ENCODE peak calls at places on chromosome 3, in nine cellular contexts. Z is lower leg skin, U is MCF 10A, D is activated B cell treated with CpG ODN at 0.5 μM for 24 hours, X is endothelial cell, F is psoas muscle, I is astrocyte of the cerebellum, Q is progenitor cell of endocrine pancreas, E is choroid plexus epithelial cell. J is an unnamed sample.

GRCh38 chr3:84547207-84547606 is 411.6 kb upstream of the CADM2 start:
- DNase-seq in Z (no peak), U (no peak), D (no peak), X (no peak), F (no peak), I (no peak), Q (no peak), E (peak), J (no peak)

GRCh38 chr3:186021673-186022362 is 84.0 kb upstream of the TRA2B start:
- DNase-seq in Z (peak), U (peak), D (no peak), X (no peak), F (peak), I (peak), Q (no peak), E (peak), J (peak)

GRCh38 chr3:20574746-20575145 is 388.7 kb upstream of the SGO1 start:
- DNase-seq in Z (no peak), U (no peak), D (no peak), X (no peak), F (no peak), I (peak), Q (no peak), E (peak), J (peak)

GRCh38 chr3:136728918-136729317 is 23.3 kb downstream of the STAG1 start:
- DNase-seq in Z (no peak), U (peak), D (no peak), X (no peak), F (no peak), I (peak), Q (no peak), E (peak), J (peak)

GRCh38 chr3:132134611-132135010 is 99.8 kb upstream of the CPNE4 start:
- DNase-seq in Z (no peak), U (peak), D (no peak), X (no peak), F (no peak), I (peak), Q (no peak), E (peak), J (peak)

GRCh38 chr3:129654126-129654525 is 47.6 kb upstream of the PLXND1 start:
- DNase-seq in Z (no peak), U (no peak), D (no peak), X (no peak), F (no peak), I (peak), Q (no peak), E (peak), J (no peak)

GRCh38 chr3:41162981-41163380 is 36.3 kb upstream of the CTNNB1 start:
- DNase-seq in Z (no peak), U (no peak), D (no peak), X (no peak), F (no peak), I (no peak), Q (no peak), E (no peak), J (no peak)

GRCh38 chr3:120147072-120147871 is 53.0 kb upstream of the GSK3B start:
- DNase-seq in Z (peak), U (peak), D (no peak), X (no peak), F (no peak), I (no peak), Q (no peak), E (no peak), J (peak)

GRCh38 chr3:129353589-129353941 is 74.9 kb downstream of the EFCAB12 start:
- DNase-seq in Z (no peak), U (no peak), D (no peak), X (no peak), F (no peak), I (no peak), Q (no peak), E (no peak), J (no peak)

GRCh38 chr3:114551770-114552526 is 258.1 kb downstream of the TIGIT start:
- DNase-seq in Z (no peak), U (peak), D (no peak), X (no peak), F (no peak), I (peak), Q (no peak), E (peak), J (peak)

GRCh38 chr3:69770219-69770618 is 31.0 kb downstream of the MITF start:
- DNase-seq in Z (no peak), U (peak), D (no peak), X (no peak), F (no peak), I (no peak), Q (no peak), E (peak), J (peak)

GRCh38 chr3:183634707-183635106 is 716 bp upstream of the KLHL24 start:
- DNase-seq in Z (no peak), U (no peak), D (no peak), X (no peak), F (no peak), I (no peak), Q (no peak), E (no peak), J (peak)

GRCh38 chr3:20878676-20879075 is 692.7 kb upstream of the SGO1 start:
- DNase-seq in Z (no peak), U (no peak), D (no peak), X (no peak), F (no peak), I (no peak), Q (no peak), E (no peak), J (no peak)

DNA sequence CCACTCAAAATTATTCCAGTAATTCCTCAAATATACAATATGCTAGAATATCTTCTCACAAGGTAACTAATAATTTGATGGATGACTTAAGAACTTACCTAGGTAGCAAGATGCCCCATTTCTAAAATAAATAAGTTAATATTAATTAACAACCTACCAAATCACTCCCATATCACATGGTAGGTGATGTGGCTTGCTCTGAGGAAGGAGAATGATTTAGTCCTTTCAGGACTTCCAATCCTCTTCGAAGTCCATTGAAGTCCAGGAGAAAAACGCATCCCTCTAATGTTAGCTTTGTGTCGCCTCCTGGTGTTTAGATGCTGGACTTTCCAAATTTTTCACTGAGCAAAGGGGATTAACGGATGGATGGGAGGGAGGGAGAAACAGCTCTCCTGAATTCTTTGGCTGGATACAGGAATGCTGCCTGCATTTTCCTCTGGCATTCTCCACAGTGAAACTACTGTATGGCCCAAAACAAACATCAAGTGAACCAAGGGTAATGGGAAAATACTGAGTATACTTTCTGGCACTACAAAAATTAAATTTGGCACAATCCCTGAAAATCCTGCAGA is 58.6 kb downstream of the PRICKLE2 start:
- DNase-seq in Z (no peak), U (no peak), D (no peak), X (peak), F (no peak), I (peak), Q (no peak), E (peak), J (no peak)
- TF ChIP-seq CTCF in Z (no peak), U (no peak), D (no peak), X (peak), F (peak), I (peak), Q (no peak), E (peak), J (peak)

GRCh38 chr3:65908588-65908987 is 130.1 kb downstream of the MAGI1 start:
- DNase-seq in Z (no peak), U (no peak), D (no peak), X (no peak), F (no peak), I (no peak), Q (no peak), E (no peak), J (no peak)

GRCh38 chr3:65914740-65915366 is 123.9 kb downstream of the MAGI1 start:
- DNase-seq in Z (no peak), U (peak), D (no peak), X (no peak), F (no peak), I (no peak), Q (no peak), E (peak), J (no peak)

GRCh38 chr3:65912647-65913046 is 126.1 kb downstream of the MAGI1 start:
- DNase-seq in Z (no peak), U (no peak), D (no peak), X (no peak), F (no peak), I (no peak), Q (no peak), E (no peak), J (no peak)

GRCh38 chr3:65915477-65915876 is 123.2 kb downstream of the MAGI1 start:
- DNase-seq in Z (no peak), U (no peak), D (no peak), X (no peak), F (no peak), I (no peak), Q (no peak), E (no peak), J (no peak)

GRCh38 chr3:65914032-65914739 is 124.5 kb downstream of the MAGI1 start:
- DNase-seq in Z (no peak), U (no peak), D (no peak), X (no peak), F (no peak), I (no peak), Q (no peak), E (peak), J (no peak)
- TF ChIP-seq CTCF in Z (no peak), U (no peak), D (no peak), X (no peak), F (peak), I (peak), Q (peak), E (peak), J (no peak)

GRCh38 chr3:95151590-95151989 is 1088.7 kb downstream of the NSUN3 start:
- DNase-seq in Z (no peak), U (no peak), D (no peak), X (no peak), F (no peak), I (no peak), Q (no peak), E (no peak), J (no peak)

GRCh38 chr3:95148107-95148506 is 1085.2 kb downstream of the NSUN3 start:
- DNase-seq in Z (no peak), U (no peak), D (no peak), X (no peak), F (no peak), I (no peak), Q (no peak), E (no peak), J (no peak)
- TF ChIP-seq CTCF in Z (no peak), U (no peak), D (no peak), X (no peak), F (no peak), I (no peak), Q (no peak), E (no peak), J (no peak)

DNA sequence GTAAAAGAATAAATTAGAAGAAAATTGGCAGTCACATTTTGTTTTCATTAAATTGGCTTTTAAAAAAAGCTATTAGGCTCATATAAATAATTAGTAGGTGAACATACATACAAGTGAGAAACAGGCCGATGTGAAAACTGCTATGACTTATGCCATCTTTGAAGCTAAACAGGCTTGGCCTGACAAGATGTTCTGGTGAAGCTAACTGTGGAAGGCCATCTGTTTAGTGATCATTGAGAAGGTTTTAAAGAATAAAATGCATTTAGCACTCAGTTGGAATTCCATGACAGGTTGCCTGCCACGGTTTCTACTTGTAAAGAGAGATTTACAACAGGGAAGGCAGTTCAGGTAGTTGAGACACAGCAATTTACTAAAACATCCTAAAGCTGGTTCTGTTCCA is 264.0 kb upstream of the AGTR1 start:
- DNase-seq in Z (no peak), U (no peak), D (no peak), X (no peak), F (no peak), I (no peak), Q (no peak), E (no peak), J (no peak)
- TF ChIP-seq CTCF in Z (no peak), U (no peak), D (no peak), X (no peak), F (no peak), I (no peak), Q (no peak), E (no peak), J (no peak)

GRCh38 chr3:13191016-13191415 is 117.8 kb upstream of the IQSEC1 start:
- DNase-seq in Z (no peak), U (no peak), D (no peak), X (no peak), F (no peak), I (no peak), Q (no peak), E (no peak), J (no peak)

GRCh38 chr3:13194285-13195209 is 121.3 kb upstream of the IQSEC1 start:
- DNase-seq in Z (no peak), U (no peak), D (no peak), X (no peak), F (no peak), I (no peak), Q (no peak), E (no peak), J (no peak)

GRCh38 chr3:13190376-13190762 is 117.1 kb upstream of the IQSEC1 start:
- DNase-seq in Z (no peak), U (no peak), D (no peak), X (no peak), F (no peak), I (no peak), Q (no peak), E (no peak), J (no peak)

GRCh38 chr3:13193320-13194284 is 120.4 kb upstream of the IQSEC1 start:
- DNase-seq in Z (no peak), U (no peak), D (no peak), X (no peak), F (peak), I (no peak), Q (no peak), E (no peak), J (no peak)

GRCh38 chr3:13192471-13193213 is 119.4 kb upstream of the IQSEC1 start:
- DNase-seq in Z (no peak), U (peak), D (no peak), X (peak), F (no peak), I (no peak), Q (no peak), E (peak), J (no peak)
- TF ChIP-seq CTCF in Z (no peak), U (peak), D (no peak), X (peak), F (no peak), I (peak), Q (peak), E (peak), J (peak)

DNA sequence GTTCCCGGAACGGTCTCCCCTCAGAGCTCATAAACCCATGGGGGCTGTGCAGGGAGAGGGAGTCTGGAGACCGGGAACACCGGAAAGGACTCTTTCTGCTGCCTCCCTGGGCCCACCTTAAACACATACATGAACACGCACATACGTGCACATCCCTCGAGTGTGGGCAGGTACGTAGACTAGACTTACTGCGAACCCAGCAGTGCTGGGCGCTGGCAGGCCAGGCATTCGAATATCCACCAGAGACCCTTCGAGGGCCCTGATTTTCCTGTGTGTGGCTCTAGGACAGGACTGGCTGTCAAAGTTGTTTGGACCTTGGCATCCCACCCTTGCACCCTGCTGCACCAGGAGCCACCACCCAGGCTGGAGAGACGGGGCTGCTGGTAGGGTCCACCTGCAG is 102.7 kb downstream of the PLXNA1 start:
- DNase-seq in Z (no peak), U (no peak), D (no peak), X (no peak), F (no peak), I (no peak), Q (no peak), E (no peak), J (no peak)
- TF ChIP-seq CTCF in Z (no peak), U (no peak), D (no peak), X (no peak), F (no peak), I (no peak), Q (no peak), E (no peak), J (no peak)

DNA sequence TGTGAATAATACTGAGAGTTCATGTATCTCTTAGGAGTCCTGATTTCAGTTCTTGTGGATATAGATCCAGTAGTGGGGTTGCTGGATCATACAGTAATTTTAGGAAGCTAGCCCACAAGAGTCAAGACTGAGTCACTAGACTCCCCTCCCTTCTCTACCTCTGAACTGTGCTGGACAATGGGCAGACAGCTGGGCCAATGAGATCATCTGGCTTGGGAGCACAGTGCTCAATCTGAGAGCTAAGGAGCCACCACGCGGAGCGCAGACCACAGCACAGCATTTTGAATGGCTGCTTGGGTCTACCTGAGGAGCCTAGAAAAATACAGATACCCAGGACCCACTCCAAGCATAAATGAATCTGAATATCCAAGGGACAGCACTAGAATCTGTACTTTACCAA is 32.5 kb downstream of the WNT5A start:
- DNase-seq in Z (no peak), U (no peak), D (no peak), X (no peak), F (no peak), I (no peak), Q (no peak), E (no peak), J (no peak)
- TF ChIP-seq CTCF in Z (no peak), U (no peak), D (no peak), X (no peak), F (no peak), I (no peak), Q (no peak), E (no peak), J (no peak)

GRCh38 chr3:59064728-59065127 is 14.9 kb upstream of the CFAP20DC start:
- DNase-seq in Z (no peak), U (no peak), D (no peak), X (no peak), F (no peak), I (no peak), Q (no peak), E (no peak), J (no peak)

GRCh38 chr3:59069838-59070237 is 20.0 kb upstream of the CFAP20DC start:
- DNase-seq in Z (no peak), U (no peak), D (no peak), X (no peak), F (no peak), I (no peak), Q (no peak), E (no peak), J (no peak)

GRCh38 chr3:59065240-59065639 is 15.4 kb upstream of the CFAP20DC start:
- DNase-seq in Z (no peak), U (no peak), D (no peak), X (no peak), F (no peak), I (no peak), Q (no peak), E (peak), J (no peak)

GRCh38 chr3:59064276-59064675 is 14.5 kb upstream of the CFAP20DC start:
- DNase-seq in Z (no peak), U (no peak), D (no peak), X (no peak), F (no peak), I (no peak), Q (no peak), E (peak), J (no peak)
- TF ChIP-seq CTCF in Z (no peak), U (no peak), D (no peak), X (no peak), F (no peak), I (no peak), Q (no peak), E (peak), J (peak)

J was measured in mammary epithelial cell.